ENCODE peak calls at places on chromosomes 2 and 18, in nine cellular contexts. H is A172; D is NCI-H1694; C is SW 1271; E is mucosa of gallbladder; P is LHCN-M2; W is activated naive CD8-positive, alpha-beta T cell treated with anti-CD3 and anti-CD28 coated beads, Interleukin-2, amount 50 U/mL, for 24 hours; L is H9; K is immature natural killer cell. R is an unnamed sample.

GRCh38 chr2:18659891-18660290 is 70.5 kb upstream of the NT5C1B start:
- DNase-seq in K (no peak), P (no peak), W (no peak), H (no peak), E (no peak), L (no peak), C (no peak), D (no peak), R (no peak)

GRCh38 chr2:26993768-26994167 is 23.3 kb downstream of the MAPRE3 start:
- DNase-seq in C (no peak), H (no peak), P (no peak), E (no peak), W (no peak), K (no peak), L (no peak), D (no peak), R (no peak)

GRCh38 chr2:223674998-223675609 is 72.9 kb upstream of the SCG2 start:
- DNase-seq in D (no peak), C (no peak), P (peak), K (no peak), W (no peak), H (peak), L (no peak), E (peak), R (peak)

GRCh38 chr18:57211776-57212175 is 64.9 kb downstream of the BOD1L2 start:
- DNase-seq in K (no peak), P (no peak), H (no peak), C (no peak), L (no peak), D (no peak), W (no peak), E (no peak), R (no peak)

GRCh38 chr18:9735238-9735637 is 27.1 kb downstream of the RAB31 start:
- DNase-seq in C (no peak), D (no peak), L (no peak), H (no peak), E (no peak), P (no peak), K (peak), W (no peak), R (no peak)

GRCh38 chr2:39499336-39499735 is 62.3 kb upstream of the MAP4K3 start:
- DNase-seq in P (no peak), C (no peak), D (no peak), W (no peak), H (no peak), E (no peak), L (no peak), K (no peak), R (no peak)

GRCh38 chr2:160141419-160141818 is 58.7 kb downstream of the ITGB6 start:
- DNase-seq in E (no peak), W (no peak), C (no peak), L (no peak), K (no peak), P (peak), H (no peak), D (no peak), R (no peak)

GRCh38 chr2:236755278-236755840 is 185.7 kb downstream of the ACKR3 start:
- DNase-seq in D (no peak), W (no peak), K (no peak), E (no peak), P (no peak), H (no peak), C (no peak), L (no peak), R (no peak)

GRCh38 chr2:67260348-67261277 is 136.5 kb upstream of the ETAA1 start:
- DNase-seq in P (peak), H (peak), D (peak), E (peak), W (no peak), L (no peak), C (no peak), K (no peak), R (no peak)

GRCh38 chr2:27800856-27801255 is 29.3 kb downstream of the MRPL33 start:
- DNase-seq in C (no peak), D (no peak), H (no peak), L (no peak), P (no peak), E (no peak), K (no peak), W (no peak), R (no peak)

GRCh38 chr2:1458432-1458831 is 45.2 kb downstream of the TPO start:
- DNase-seq in H (no peak), W (no peak), D (no peak), L (no peak), C (no peak), P (no peak), E (no peak), K (no peak), R (no peak)

GRCh38 chr2:20633794-20634259 is 17.1 kb downstream of the HS1BP3 start:
- DNase-seq in L (no peak), C (no peak), H (no peak), D (no peak), W (no peak), P (no peak), K (peak), E (no peak), R (peak)

R was measured in COR-L47.